ENCODE peak calls at places on chromosomes 3 and 15, in six cellular contexts. N is GM23338, R is stomach, L is fibroblast of lung, M is WERI-Rb-1, J is sigmoid colon. U is an unnamed sample.

GRCh38 chr15:35168464-35168863 is 83.4 kb upstream of the NANOGP8 start:
- DNase-seq in R (no peak), M (no peak), J (no peak), N (no peak), L (peak; percentile 83), U (no peak)

GRCh38 chr15:62462268-62462667 is 297.2 kb upstream of the C2CD4B start:
- DNase-seq in L (no peak), R (no peak), M (no peak), N (no peak), J (peak; percentile 52), U (no peak)

GRCh38 chr3:159260049-159260662 is 458.3 kb downstream of the MFSD1 start:
- DNase-seq in M (peak; percentile 24), L (peak; percentile 73), N (peak; percentile 80), J (no peak), R (no peak), U (no peak)

GRCh38 chr15:47961401-47962090 is 159.2 kb upstream of the SLC24A5 start:
- DNase-seq in N (no peak), M (no peak), J (no peak), L (no peak), R (no peak), U (no peak)

GRCh38 chr15:101017041-101017754 is 98.0 kb downstream of the LRRK1 start:
- DNase-seq in L (no peak), J (peak; percentile 56), N (peak; percentile 74), M (peak; percentile 27), R (no peak), U (no peak)

GRCh38 chr15:38362355-38362754 is 91.6 kb upstream of the FAM98B start:
- DNase-seq in N (no peak), L (no peak), R (no peak), J (no peak), M (no peak), U (no peak)

GRCh38 chr3:113054552-113054951 is 63.8 kb downstream of the GTPBP8 start:
- DNase-seq in L (peak; percentile 86), J (no peak), M (no peak), R (no peak), N (no peak), U (no peak)

GRCh38 chr3:14296352-14296751 is 106.1 kb upstream of the SLC6A6 start:
- DNase-seq in J (no peak), R (no peak), N (no peak), L (no peak), M (no peak), U (no peak)

GRCh38 chr3:107543666-107544065 is 20.9 kb downstream of the BBX start:
- DNase-seq in N (peak; percentile 51), J (no peak), R (no peak), M (peak; percentile 25), L (peak; percentile 20), U (no peak)

GRCh38 chr3:101069796-101070195 is 76.6 kb upstream of the ABI3BP start:
- DNase-seq in R (no peak), L (no peak), M (no peak), J (no peak), N (no peak), U (no peak)

GRCh38 chr3:167350245-167350862 is 29.7 kb downstream of the ZBBX start:
- DNase-seq in R (no peak), M (peak; percentile 9), N (peak; percentile 57), J (no peak), L (peak; percentile 15), U (no peak)
- TF ChIP-seq CTCF in R (no peak), M (peak; percentile 31), N (peak; percentile 78), J (peak; percentile 15), L (peak; percentile 37), U (peak; percentile 32)

DNA sequence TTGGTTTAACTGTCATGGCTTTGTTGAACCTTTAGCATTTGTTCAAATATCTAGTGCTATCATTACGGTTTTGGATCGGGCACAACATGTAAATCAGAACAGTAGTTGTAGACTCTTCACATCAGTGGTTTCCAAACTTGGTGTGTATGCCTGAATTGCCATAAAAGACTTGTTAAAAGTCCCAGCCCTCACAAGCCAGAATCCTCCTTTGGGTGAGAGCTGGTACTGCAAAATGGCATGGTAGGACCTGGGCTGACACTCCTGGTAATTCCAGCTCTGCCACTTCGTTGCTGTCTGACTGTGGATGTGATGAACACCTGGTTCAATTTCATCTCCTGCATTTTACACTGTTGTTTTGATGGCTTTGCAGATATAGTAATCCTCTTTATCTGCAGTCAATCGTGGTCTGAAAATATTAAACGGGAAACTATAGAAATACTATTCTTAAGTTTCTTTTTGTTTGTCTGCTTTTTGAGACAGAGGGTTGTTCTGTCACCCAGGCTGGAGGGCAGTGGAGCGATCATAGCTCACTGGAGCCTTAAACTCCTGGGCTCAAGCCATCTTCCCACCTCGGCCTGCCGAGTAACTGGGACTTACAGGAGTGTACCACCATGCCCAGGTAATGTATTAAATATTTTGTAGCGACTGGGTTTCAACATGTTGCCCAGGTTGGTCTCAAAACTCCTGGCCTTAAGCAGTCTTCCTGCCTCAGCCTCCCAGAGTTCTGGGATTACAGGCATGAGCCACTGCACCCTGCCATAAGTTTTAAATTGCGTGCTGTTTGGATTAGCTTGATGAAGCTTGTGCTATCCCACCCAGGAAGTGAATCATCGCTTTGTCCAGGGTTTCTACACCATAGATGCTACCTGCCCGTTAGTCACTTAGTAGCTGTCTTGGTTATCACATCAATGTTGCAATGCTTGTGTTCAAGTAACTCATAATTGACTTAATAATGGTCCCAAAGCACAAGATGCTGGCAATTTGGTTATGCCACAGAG is 61.6 kb downstream of the RAB7A start:
- DNase-seq in J (no peak), R (no peak), M (peak; percentile 28), L (no peak), N (peak; percentile 82), U (peak; percentile 81)
- H3K27ac ChIP-seq in J (no peak overlapping the region), R (peak overlapping the region; percentile 9), M (no peak overlapping the region), L (no peak overlapping the region), N (peak overlapping the region; percentile 10), U (peak overlapping the region; percentile 97)

DNA sequence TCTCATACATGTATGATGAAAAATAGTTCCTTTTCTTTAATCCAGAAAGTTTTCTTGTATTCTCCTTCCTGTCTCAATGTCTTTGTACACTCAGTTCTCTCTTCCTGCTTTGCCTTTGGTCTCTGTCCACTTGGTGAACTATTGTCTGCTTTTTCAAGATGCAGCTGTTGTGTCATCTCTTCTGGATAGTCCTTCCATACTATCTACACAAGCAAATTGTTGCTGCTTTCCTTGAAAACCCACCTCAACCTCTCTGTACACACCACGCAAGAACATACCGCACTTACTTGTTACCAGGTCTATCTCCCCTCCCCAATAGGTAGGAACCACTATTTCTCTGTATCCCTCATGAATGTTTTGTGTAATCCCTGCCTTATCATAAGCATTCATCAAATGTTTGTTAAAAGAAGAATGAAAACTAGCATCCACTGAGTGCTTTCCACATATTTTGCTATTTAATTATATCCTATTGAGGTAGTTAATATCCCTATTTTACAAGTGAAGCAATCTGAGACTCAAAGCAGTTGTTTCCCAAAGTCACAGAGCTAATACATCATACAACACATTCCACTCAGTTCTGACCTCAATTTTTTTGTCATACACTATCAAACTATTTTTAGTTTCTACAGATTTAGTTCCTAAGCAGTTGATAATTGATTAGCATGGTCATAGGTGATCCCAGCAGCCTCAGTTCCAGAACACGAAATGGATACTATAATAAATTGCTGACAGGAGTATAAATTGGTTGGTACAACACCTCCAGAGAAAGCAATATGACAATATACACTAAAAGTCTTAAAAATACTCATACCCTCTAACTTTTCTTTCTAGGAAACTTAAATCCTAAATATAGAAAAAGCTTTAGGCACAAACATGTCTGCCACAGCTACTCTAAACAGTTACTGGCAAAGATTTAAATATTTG is 19.6 kb downstream of the HACL1 start:
- DNase-seq in M (no peak), N (no peak), R (no peak), L (no peak), J (no peak), U (no peak)
- H3K36me3 ChIP-seq in M (peaks cover 39% of the 10 kb centered on the region), N (peaks cover 28% of the 10 kb centered on the region), R (peaks cover 92% of the 10 kb centered on the region), L (no peaks in the 10 kb centered on the region), J (peaks cover 21% of the 10 kb centered on the region), U (no peaks in the 10 kb centered on the region)

DNA sequence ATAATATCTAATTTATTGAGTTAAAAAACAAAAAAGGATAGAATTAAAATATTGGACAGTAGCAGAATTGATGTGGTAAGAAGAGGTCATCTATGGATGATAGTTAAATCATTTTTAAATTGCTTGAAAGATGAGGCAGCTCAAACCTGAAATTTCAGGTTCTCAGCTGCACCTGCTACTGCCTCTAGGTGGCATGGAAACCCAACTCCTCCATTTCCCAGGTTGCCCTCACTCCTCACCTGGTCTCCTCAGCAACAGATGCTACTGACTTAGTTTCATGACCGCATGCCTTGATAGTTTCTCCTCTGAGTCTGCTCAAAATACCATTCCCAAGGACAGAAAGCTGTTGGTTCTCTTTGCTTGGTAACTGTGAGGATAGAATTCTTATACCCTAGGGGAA is 148.1 kb downstream of the ABHD5 start:
- DNase-seq in R (no peak), M (no peak), L (no peak), J (no peak), N (peak; percentile 55), U (no peak)
- TF ChIP-seq CTCF in R (no peak), M (peak; percentile 63), L (no peak), J (no peak), N (peak; percentile 50), U (peak; percentile 62)

GRCh38 chr15:41716864-41717263 is 56.7 kb downstream of the MGA start:
- DNase-seq in L (no peak), J (no peak), M (no peak), R (no peak), N (no peak), U (no peak)

GRCh38 chr15:41713047-41713446 is 52.8 kb downstream of the MGA start:
- DNase-seq in J (peak; percentile 79), N (no peak), R (peak; percentile 59), L (peak; percentile 65), M (no peak), U (no peak)

DNA sequence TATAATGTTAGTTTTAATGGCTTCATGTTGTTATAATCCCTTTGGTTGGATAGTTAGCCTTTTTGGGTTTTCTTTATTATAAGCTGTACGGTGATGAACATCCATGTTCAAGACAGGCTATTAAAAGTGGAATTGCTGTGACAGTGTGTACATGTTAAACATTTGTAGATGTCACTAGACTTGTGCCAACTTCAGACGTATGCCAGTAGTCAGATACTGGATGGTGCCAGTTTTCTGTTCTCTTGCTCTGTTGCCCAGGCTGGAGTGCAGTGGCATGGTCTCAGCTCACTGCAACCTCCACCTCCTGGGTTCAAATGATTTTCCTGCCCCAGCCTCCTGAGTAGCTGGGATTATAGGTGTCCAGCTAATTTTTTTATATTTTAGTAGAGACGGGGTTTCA is 54.1 kb downstream of the MGA start:
- DNase-seq in J (no peak), M (no peak), L (no peak), N (no peak), R (no peak), U (no peak)
- H3K27ac ChIP-seq in J (no peak overlapping the region), M (no peak overlapping the region), L (no peak overlapping the region), N (no peak overlapping the region), R (no peak overlapping the region), U (no peak overlapping the region)

GRCh38 chr3:172343117-172343516 is 105.1 kb downstream of the GHSR start:
- DNase-seq in L (no peak), M (no peak), R (no peak), N (no peak), J (no peak), U (no peak)
- H3K36me3 ChIP-seq in L (peaks cover 15% of the 10 kb centered on the region), M (peaks cover 23% of the 10 kb centered on the region), R (peaks cover 98% of the 10 kb centered on the region), N (peaks cover 25% of the 10 kb centered on the region), J (peaks cover 25% of the 10 kb centered on the region), U (peaks cover 21% of the 10 kb centered on the region)

U was measured in keratinocyte.